ENCODE peak calls at places on chromosomes 12 and 14, in nine cellular contexts. A, L, R, G, D, E, N, X and Y are unnamed samples. For H3K36me3, the result is how much of the 10 kb centered on the place peaks cover.

GRCh38 chr12:41681898-41682297 is 462.8 kb downstream of the GXYLT1 start:
- DNase-seq in A (no peak), L (no peak), R (no peak), G (no peak), D (no peak), E (no peak), N (no peak), X (no peak), Y (peak)

GRCh38 chr12:116336542-116337065 is 59.1 kb upstream of the MED13L start:
- DNase-seq in A (no peak), L (no peak), R (no peak), G (no peak), D (no peak), E (no peak), N (peak), X (peak), Y (no peak)

GRCh38 chr12:114916531-114916930 is 232.6 kb upstream of the TBX3 start:
- DNase-seq in A (no peak), L (peak), R (no peak), G (no peak), D (no peak), E (no peak), N (no peak), X (peak), Y (no peak)

GRCh38 chr12:70270108-70270507 is 26.9 kb downstream of the CNOT2 start:
- DNase-seq in A (no peak), L (no peak), R (no peak), G (no peak), D (no peak), E (no peak), N (no peak), X (no peak), Y (no peak)

GRCh38 chr12:57852620-57853509 is 6.3 kb upstream of the CTDSP2 start:
- DNase-seq in A (no peak), L (peak), R (peak), G (peak), D (no peak), E (peak), N (peak), X (peak), Y (peak)

GRCh38 chr12:93379432-93380308 is 1.9 kb downstream of the NUDT4 start:
- DNase-seq in A (no peak), L (no peak), R (no peak), G (no peak), D (peak), E (no peak), N (no peak), X (no peak), Y (no peak)

GRCh38 chr12:68048648-68049297 is 59.5 kb downstream of the IFNG-AS1 start:
- DNase-seq in A (no peak), L (no peak), R (no peak), G (no peak), D (no peak), E (no peak), N (no peak), X (no peak), Y (no peak)

GRCh38 chr14:99701260-99701659 is 17.2 kb downstream of the CYP46A1 start:
- DNase-seq in A (no peak), L (no peak), R (no peak), G (no peak), D (no peak), E (no peak), N (no peak), X (no peak), Y (no peak)

GRCh38 chr12:54708836-54709235 is 60.7 kb upstream of the DCD start:
- DNase-seq in A (no peak), L (no peak), R (no peak), G (no peak), D (no peak), E (no peak), N (no peak), X (no peak), Y (no peak)

GRCh38 chr12:89350661-89351488 is 1.4 kb downstream of the DUSP6 start:
- DNase-seq in A (no peak), L (peak), R (peak), G (no peak), D (no peak), E (no peak), N (no peak), X (peak), Y (no peak)

GRCh38 chr12:12684375-12685106 is 11.4 kb downstream of the GPR19 start:
- DNase-seq in A (no peak), L (peak), R (peak), G (peak), D (no peak), E (no peak), N (no peak), X (peak), Y (peak)

GRCh38 chr12:22986997-22987396 is 362.0 kb downstream of the ETNK1 start:
- DNase-seq in A (no peak), L (no peak), R (no peak), G (no peak), D (no peak), E (no peak), N (no peak), X (no peak), Y (no peak)

GRCh38 chr12:112029326-112029725 is 16.1 kb downstream of the ERP29 start:
- DNase-seq in A (no peak), L (no peak), R (no peak), G (no peak), D (no peak), E (no peak), N (no peak), X (no peak), Y (no peak)

GRCh38 chr14:96741151-96741977 is 55.8 kb upstream of the VRK1 start:
- DNase-seq in A (no peak), L (peak), R (peak), G (peak), D (peak), E (peak), N (peak), X (peak), Y (peak)

GRCh38 chr12:89263153-89263552 is 89.1 kb downstream of the DUSP6 start:
- DNase-seq in A (no peak), L (no peak), R (no peak), G (no peak), D (no peak), E (no peak), N (no peak), X (no peak), Y (no peak)

GRCh38 chr12:47903151-47903611 is 1.6 kb downstream of the VDR start:
- DNase-seq in A (peak), L (peak), R (no peak), G (no peak), D (peak), E (no peak), N (peak), X (peak), Y (no peak)

GRCh38 chr12:67433393-67434175 is 164.4 kb downstream of the CAND1 start:
- DNase-seq in A (no peak), L (no peak), R (no peak), G (no peak), D (peak), E (no peak), N (no peak), X (no peak), Y (no peak)

GRCh38 chr12:109696485-109697269 is 16.9 kb upstream of the FAM222A start:
- DNase-seq in A (no peak), L (no peak), R (no peak), G (no peak), D (peak), E (no peak), N (no peak), X (no peak), Y (no peak)

GRCh38 chr14:47917344-47917954 is 242.0 kb upstream of the MDGA2 start:
- DNase-seq in A (no peak), L (peak), R (peak), G (peak), D (no peak), E (no peak), N (no peak), X (peak), Y (peak)

GRCh38 chr14:91243098-91243483 is 1.4 kb downstream of the GPR68 start:
- DNase-seq in A (no peak), L (no peak), R (no peak), G (no peak), D (no peak), E (no peak), N (no peak), X (no peak), Y (no peak)
- H3K4me3 ChIP-seq in A (no peak), L (no peak), R (no peak), G (no peak), D (no peak), E (no peak), N (peak), X (no peak), Y (no peak)

DNA sequence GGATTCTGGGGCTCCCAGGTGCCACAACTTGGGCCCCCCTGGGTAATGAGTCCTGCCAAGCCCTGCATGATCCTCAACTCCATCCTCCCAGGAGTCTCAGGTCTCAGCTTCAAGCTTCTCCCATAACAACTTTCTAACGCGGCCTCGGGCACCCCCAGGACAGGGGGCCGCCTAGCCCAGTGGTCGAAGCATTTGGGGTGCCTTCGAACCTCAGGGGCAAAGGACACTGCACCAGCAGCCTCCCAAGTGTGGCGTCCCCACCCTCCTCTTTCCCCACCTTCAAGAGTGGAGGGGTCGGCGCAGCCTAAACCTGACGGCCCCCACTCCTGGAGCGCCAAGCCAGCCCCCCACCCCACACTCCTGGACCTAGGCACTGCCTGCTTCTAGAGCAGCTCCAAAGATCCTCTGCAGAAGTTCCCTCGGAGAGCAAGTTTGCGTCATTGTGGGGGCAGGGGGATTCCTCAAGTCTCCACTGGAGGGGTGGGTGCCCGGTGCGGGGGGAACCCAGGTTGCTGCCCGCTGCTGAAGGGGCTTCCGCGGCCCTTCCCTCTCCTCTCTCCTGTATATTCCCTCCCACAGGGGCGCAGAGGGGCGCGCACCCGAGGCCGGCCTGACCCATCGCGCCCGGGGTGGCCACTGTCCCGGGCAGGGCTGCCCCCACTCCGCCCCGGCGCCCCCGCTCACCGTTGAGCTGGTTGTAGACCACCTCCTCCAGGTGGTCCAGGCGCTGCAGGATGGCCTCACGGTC is 933 bp downstream of the GALNT9 start:
- DNase-seq in A (no peak), L (no peak), R (no peak), G (no peak), D (no peak), E (no peak), N (no peak), X (no peak), Y (no peak)
- H3K36me3 ChIP-seq in A (under half), L (under half), R (under half), G (under half), D (under half), E (under half), N (under half), X (under half), Y (under half)

DNA sequence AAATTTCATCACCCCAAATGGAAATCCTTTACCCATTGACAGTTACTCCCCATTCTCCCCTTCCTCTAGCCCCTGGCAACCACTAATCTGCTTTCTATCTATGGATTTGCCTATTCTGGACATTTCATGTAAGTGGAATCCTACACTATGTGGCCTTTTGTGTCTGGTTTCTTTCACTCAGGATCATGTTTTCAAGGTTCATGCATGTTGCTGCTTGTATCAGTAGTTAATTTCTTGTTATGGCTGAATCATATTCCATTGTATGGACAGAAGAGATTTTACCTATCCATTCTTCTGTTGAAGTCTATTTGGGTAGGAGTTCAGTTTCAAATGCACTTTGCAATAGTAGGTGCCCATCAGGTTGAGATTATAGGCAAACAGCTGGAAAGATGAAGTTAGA is 1.4 kb downstream of the RFC5 start:
- DNase-seq in A (no peak), L (no peak), R (no peak), G (no peak), D (no peak), E (no peak), N (no peak), X (no peak), Y (no peak)
- H3K4me3 ChIP-seq in A (no peak), L (no peak), R (peak), G (no peak), D (peak), E (no peak), N (no peak), X (peak), Y (no peak)

DNA sequence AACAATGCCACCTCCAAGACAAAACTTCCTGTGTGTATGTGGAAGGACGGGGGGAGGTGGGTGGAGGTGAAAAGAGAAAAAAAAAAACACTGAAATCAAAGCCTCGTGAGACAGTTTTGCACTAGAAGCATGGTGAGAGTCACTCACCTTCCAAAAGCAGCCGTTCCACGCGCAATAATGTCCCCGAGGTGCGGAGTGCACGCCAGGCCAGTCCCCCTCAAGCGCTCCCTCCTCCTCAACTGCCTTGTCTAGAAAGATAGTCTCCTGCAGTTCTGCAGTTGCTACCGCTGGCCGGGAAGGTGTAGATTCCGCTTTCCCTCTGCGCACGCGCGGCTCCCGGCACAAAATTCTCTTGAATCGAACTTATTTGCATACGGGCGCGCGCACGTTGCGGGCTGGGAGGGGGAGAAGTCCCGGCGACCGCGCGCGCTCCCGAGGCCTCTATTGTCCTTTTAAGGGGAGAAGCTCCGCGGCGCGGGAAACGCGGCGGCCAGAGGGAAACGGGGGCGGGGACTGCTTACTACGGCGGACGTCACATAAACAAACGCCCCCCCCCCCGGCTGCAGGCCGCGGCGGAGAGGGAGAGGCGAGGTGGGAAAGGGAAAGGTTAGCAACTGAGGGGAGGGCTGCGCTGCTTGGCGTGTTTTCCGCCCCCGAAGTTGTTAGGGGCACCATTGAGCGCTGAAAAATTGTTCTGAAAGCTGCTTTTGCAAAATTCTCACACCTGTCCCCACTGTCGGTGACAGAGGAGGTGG is at the start of gene SINHCAF:
- DNase-seq in A (peak), L (peak), R (peak), G (peak), D (peak), E (peak), N (peak), X (peak), Y (peak)
- H3K36me3 ChIP-seq in A (under half), L (under half), R (under half), G (under half), D (under half), E (under half), N (under half), X (under half), Y (under half)

DNA sequence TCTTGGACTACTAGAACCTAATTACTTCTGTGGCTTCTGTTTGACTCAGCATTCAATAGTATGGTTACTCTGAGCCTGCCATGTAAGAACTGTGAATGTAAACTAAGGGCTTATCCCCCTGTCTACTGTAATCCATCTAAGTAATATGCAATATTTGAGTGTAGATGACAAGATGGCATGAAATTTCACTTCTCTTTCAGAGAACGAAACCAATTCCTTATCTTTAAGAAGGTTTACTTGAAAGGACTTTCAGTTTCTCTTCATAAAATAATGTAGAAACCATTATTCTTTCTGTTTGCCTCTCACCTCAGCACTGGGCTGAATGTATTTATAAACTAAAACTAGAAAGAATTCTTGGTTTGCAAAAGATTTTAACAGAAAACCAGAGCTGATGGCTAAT is 60.4 kb upstream of the ARID2 start:
- DNase-seq in A (no peak), L (no peak), R (no peak), G (no peak), D (no peak), E (no peak), N (no peak), X (peak), Y (no peak)
- H3K4me3 ChIP-seq in A (no peak), L (no peak), R (no peak), G (no peak), D (no peak), E (no peak), N (no peak), X (peak), Y (no peak)

DNA sequence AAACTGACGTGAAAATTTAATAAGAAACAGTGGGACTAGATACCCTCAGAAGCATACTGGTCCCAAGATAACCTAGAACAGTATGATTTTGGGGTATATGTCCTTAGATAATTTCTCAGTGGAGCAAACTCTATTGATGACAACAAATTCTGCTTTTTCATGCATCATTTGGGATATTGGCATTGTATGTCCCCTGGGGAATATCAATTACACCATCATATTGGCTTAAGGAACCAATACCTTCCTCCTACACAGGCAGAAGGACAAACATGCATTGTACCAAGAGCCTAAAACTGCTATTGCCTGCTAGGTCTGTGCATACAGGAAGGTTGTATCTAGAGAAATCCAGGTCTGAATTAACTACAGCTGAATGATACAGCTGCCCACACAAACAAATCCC is 17.6 kb upstream of the CDH24 start:
- DNase-seq in A (no peak), L (no peak), R (no peak), G (no peak), D (no peak), E (no peak), N (no peak), X (no peak), Y (no peak)
- H3K36me3 ChIP-seq in A (under half), L (under half), R (under half), G (half or more), D (half or more), E (under half), N (under half), X (under half), Y (under half)

DNA sequence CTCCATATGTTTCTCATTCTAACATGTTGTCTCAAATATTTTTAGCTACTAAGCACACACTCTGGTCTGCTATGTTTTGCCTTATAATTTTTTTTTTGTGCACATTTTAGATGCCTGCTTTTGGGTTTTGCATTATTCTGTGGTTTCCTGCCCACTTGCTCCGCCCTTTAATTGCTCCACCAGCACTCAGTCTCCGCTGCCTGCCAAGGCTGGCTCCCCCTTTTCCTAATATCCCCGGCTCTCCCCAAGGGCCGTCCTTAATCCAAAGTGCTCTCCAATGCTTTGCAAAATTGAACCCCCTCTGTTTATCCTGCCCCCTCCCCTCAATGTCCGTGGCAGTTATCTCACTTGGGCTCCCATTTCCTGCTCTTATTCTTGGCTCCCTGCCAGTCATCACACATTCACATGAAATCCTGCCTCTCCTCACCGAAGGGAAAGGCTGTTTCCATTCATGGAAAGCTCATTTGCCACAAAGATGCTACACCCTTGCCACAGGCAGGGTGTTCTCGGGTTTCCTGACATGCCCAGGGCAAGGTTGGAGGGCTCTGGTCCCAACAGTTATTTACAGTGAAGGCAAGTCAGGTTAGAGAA is 79.5 kb downstream of the C12orf75 start:
- DNase-seq in A (no peak), L (peak), R (no peak), G (no peak), D (peak), E (peak), N (no peak), X (peak), Y (no peak)
- H3K4me3 ChIP-seq in A (no peak), L (no peak), R (no peak), G (no peak), D (no peak), E (no peak), N (no peak), X (peak), Y (no peak)